ENCODE peak calls at places on chromosomes 2 and 18, in six cellular contexts. M, D, V, Y, N and L are unnamed samples.

GRCh38 chr2:74206180-74206688 is 7.8 kb downstream of the MTHFD2 start:
- DNase-seq in M (no peak), D (no peak), V (peak; percentile 74), Y (peak; percentile 66), N (no peak), L (no peak)

GRCh38 chr18:41761329-41762028 is 193.6 kb upstream of the PIK3C3 start:
- DNase-seq in M (no peak), D (no peak), V (no peak), Y (peak; percentile 92), N (no peak), L (no peak)

GRCh38 chr2:230161180-230161579 is 58.6 kb downstream of the SP110 start:
- DNase-seq in M (no peak), D (no peak), V (no peak), Y (peak; percentile 57), N (no peak), L (no peak)

GRCh38 chr2:33583194-33583938 is 15.7 kb downstream of the FAM98A start:
- DNase-seq in M (no peak), D (peak; percentile 5), V (no peak), Y (peak; percentile 53), N (no peak), L (no peak)

GRCh38 chr2:121390082-121390481 is 105.1 kb upstream of the TFCP2L1 start:
- DNase-seq in M (no peak), D (no peak), V (no peak), Y (peak; percentile 81), N (no peak), L (no peak)

GRCh38 chr2:222813177-222813843 is 47.5 kb upstream of the ACSL3 start:
- DNase-seq in M (no peak), D (no peak), V (no peak), Y (no peak), N (no peak), L (no peak)

GRCh38 chr18:46877329-46877987 is 39.8 kb downstream of the PIAS2 start:
- DNase-seq in M (no peak), D (no peak), V (no peak), Y (no peak), N (no peak), L (no peak)

GRCh38 chr2:57947398-57947797 is 99.2 kb upstream of the VRK2 start:
- DNase-seq in M (no peak), D (no peak), V (no peak), Y (no peak), N (no peak), L (no peak)

GRCh38 chr2:233838726-233839446 is 15.4 kb downstream of the HJURP start:
- DNase-seq in M (no peak), D (no peak), V (peak; percentile 60), Y (no peak), N (no peak), L (peak; percentile 76)

GRCh38 chr18:75321431-75321830 is 106.1 kb downstream of the SMIM21 start:
- DNase-seq in M (no peak), D (no peak), V (no peak), Y (no peak), N (no peak), L (no peak)

GRCh38 chr2:180570864-180571263 is 409.5 kb upstream of the UBE2E3 start:
- DNase-seq in M (no peak), D (no peak), V (no peak), Y (no peak), N (no peak), L (no peak)

GRCh38 chr18:28112056-28112470 is 64.9 kb downstream of the CDH2 start:
- DNase-seq in M (no peak), D (no peak), V (no peak), Y (peak; percentile 88), N (no peak), L (no peak)

GRCh38 chr2:235043762-235044500 is 92.1 kb downstream of the SH3BP4 start:
- DNase-seq in M (no peak), D (no peak), V (peak; percentile 57), Y (no peak), N (no peak), L (peak; percentile 41)